ENCODE peak calls at places on chromosomes 7 and 10, in four cellular contexts. V, W, B and Q are unnamed samples.
A peak's percentile ranks its signal among the peaks of the same experiment; 100 is the strongest.

GRCh38 chr7:2104716-2105115 is 128.0 kb downstream of the MAD1L1 start:
- DNase-seq in W (no peak), B (no peak), V (no peak), Q (no peak)

GRCh38 chr10:45091968-45092367 is 91.2 kb downstream of the ZNF22 start:
- DNase-seq in W (no peak), B (no peak), V (no peak), Q (no peak)

GRCh38 chr7:42262907-42263466 is 26.0 kb upstream of the GLI3 start:
- DNase-seq in V (no peak), B (peak; percentile 7), W (no peak), Q (no peak)

GRCh38 chr10:70190102-70190501 is 19.8 kb upstream of the SAR1A start:
- DNase-seq in V (no peak), B (no peak), W (no peak), Q (no peak)

GRCh38 chr7:157807510-157807909 is 470.7 kb downstream of the DNAJB6 start:
- DNase-seq in B (peak; percentile 63), V (no peak), W (no peak), Q (no peak)

GRCh38 chr10:72953687-72954086 is 919 bp downstream of the PLA2G12B start:
- DNase-seq in W (no peak), B (peak; percentile 57), V (no peak), Q (no peak)

GRCh38 chr7:152902870-152903860 is 143.6 kb downstream of the ACTR3B start:
- DNase-seq in W (no peak), V (no peak), B (no peak), Q (no peak)

GRCh38 chr7:155804431-155804831 is 7.8 kb downstream of the SHH start:
- DNase-seq in B (peak; percentile 69), V (no peak), W (no peak), Q (no peak)

GRCh38 chr7:79241288-79242055 is 212.0 kb downstream of the MAGI2 start:
- DNase-seq in V (no peak), W (no peak), B (no peak), Q (no peak)

GRCh38 chr10:24822557-24822956 is 98.9 kb upstream of the ARHGAP21 start:
- DNase-seq in B (no peak), W (no peak), V (no peak), Q (no peak)

GRCh38 chr10:122748496-122748895 is 48.9 kb upstream of the C10orf120 start:
- DNase-seq in W (no peak), V (no peak), B (no peak), Q (no peak)

GRCh38 chr7:120742370-120742769 is 115.6 kb downstream of the TSPAN12 start:
- DNase-seq in V (no peak), W (no peak), B (peak; percentile 83), Q (no peak)

GRCh38 chr10:73506491-73506890 is 10.7 kb upstream of the PPP3CB start:
- DNase-seq in B (no peak), V (no peak), W (no peak), Q (no peak)

GRCh38 chr10:50367732-50368131 is 116.4 kb upstream of the ASAH2 start:
- DNase-seq in W (no peak), B (peak; percentile 65), V (no peak), Q (peak; percentile 30)

GRCh38 chr7:68785036-68785435 is 813.2 kb upstream of the AUTS2 start:
- DNase-seq in V (no peak), W (no peak), B (no peak), Q (no peak)

GRCh38 chr7:40199076-40199802 is 64.4 kb downstream of the SUGCT start:
- DNase-seq in B (peak; percentile 11), W (no peak), V (no peak), Q (no peak)